ENCODE peak calls at places on chromosomes 2 and 18, in eight cellular contexts. Z is cardiac muscle cell; Y is OCI-LY7; S is CD8-positive, alpha-beta T cell; V is heart left ventricle; G is A549; J is mammary epithelial cell; A is lung. W is an unnamed sample. For H3K4me1, the result is how much of the 10 kb centered on the place peaks cover.

GRCh38 chr2:24048662-24049484 is 668 bp upstream of the FKBP1B start:
- DNase-seq in Z (no peak), Y (peak), S (no peak), V (no peak), G (no peak), J (peak), A (no peak), W (no peak)

GRCh38 chr2:240437181-240437860 is 1.9 kb downstream of the GPC1 start:
- DNase-seq in Z (no peak), Y (no peak), S (no peak), V (no peak), G (no peak), J (no peak), A (no peak), W (no peak)

GRCh38 chr2:109382946-109383345 is 230.8 kb downstream of the SEPTIN10 start:
- DNase-seq in Z (peak), Y (no peak), S (no peak), V (peak), G (no peak), J (no peak), A (peak), W (peak)

GRCh38 chr2:62221141-62221540 is 25.2 kb downstream of the B3GNT2 start:
- DNase-seq in Z (peak), Y (no peak), S (no peak), V (no peak), G (no peak), J (no peak), A (no peak), W (no peak)

GRCh38 chr2:120659275-120659952 is 76.3 kb upstream of the GLI2 start:
- DNase-seq in Z (no peak), Y (no peak), S (no peak), V (no peak), G (no peak), J (no peak), A (no peak), W (no peak)

GRCh38 chr2:191355170-191355758 is 110.1 kb downstream of the MYO1B start:
- DNase-seq in Z (no peak), Y (no peak), S (no peak), V (no peak), G (no peak), J (no peak), A (no peak), W (no peak)

GRCh38 chr2:85393836-85394235 is 16.3 kb downstream of the CAPG start:
- DNase-seq in Z (peak), Y (no peak), S (no peak), V (no peak), G (no peak), J (no peak), A (no peak), W (no peak)

GRCh38 chr2:41698787-41699422 is 348.9 kb upstream of the PKDCC start:
- DNase-seq in Z (peak), Y (peak), S (peak), V (peak), G (no peak), J (no peak), A (no peak), W (peak)

GRCh38 chr2:7427293-7428060 is 510.3 kb downstream of the RNF144A start:
- DNase-seq in Z (peak), Y (peak), S (peak), V (no peak), G (peak), J (peak), A (no peak), W (no peak)

GRCh38 chr18:58347135-58347534 is 281.8 kb downstream of the ALPK2 start:
- DNase-seq in Z (no peak), Y (no peak), S (no peak), V (no peak), G (no peak), J (no peak), A (no peak), W (no peak)

GRCh38 chr2:108968619-108969018 is 20.4 kb downstream of the EDAR start:
- DNase-seq in Z (no peak), Y (no peak), S (no peak), V (no peak), G (no peak), J (peak), A (no peak), W (peak)

GRCh38 chr2:221571391-221572179 is 519 bp downstream of the EPHA4 start:
- DNase-seq in Z (peak), Y (no peak), S (peak), V (peak), G (peak), J (peak), A (no peak), W (peak)

GRCh38 chr2:198525196-198525595 is 720.8 kb downstream of the PLCL1 start:
- DNase-seq in Z (no peak), Y (no peak), S (no peak), V (no peak), G (no peak), J (no peak), A (no peak), W (no peak)

GRCh38 chr18:23964282-23965238 is 50.0 kb upstream of the TTC39C start:
- DNase-seq in Z (no peak), Y (peak), S (peak), V (no peak), G (no peak), J (no peak), A (no peak), W (no peak)

GRCh38 chr2:144517825-144518699 is 1.9 kb downstream of the ZEB2 start:
- DNase-seq in Z (no peak), Y (peak), S (no peak), V (no peak), G (no peak), J (no peak), A (no peak), W (no peak)

GRCh38 chr18:41058351-41059125 is 896.5 kb upstream of the PIK3C3 start:
- DNase-seq in Z (no peak), Y (no peak), S (no peak), V (no peak), G (no peak), J (no peak), A (no peak), W (no peak)

GRCh38 chr2:208097801-208098200 is 26.5 kb downstream of the CRYGD start:
- DNase-seq in Z (peak), Y (no peak), S (no peak), V (no peak), G (no peak), J (no peak), A (no peak), W (no peak)

GRCh38 chr2:222959358-222959757 is 92.6 kb upstream of the KCNE4 start:
- DNase-seq in Z (peak), Y (no peak), S (no peak), V (no peak), G (peak), J (peak), A (no peak), W (no peak)

GRCh38 chr18:50338676-50339075 is 36.2 kb upstream of the SKA1 start:
- DNase-seq in Z (no peak), Y (no peak), S (no peak), V (no peak), G (no peak), J (no peak), A (no peak), W (no peak)

GRCh38 chr2:105919826-105920225 is 175.1 kb downstream of the NCK2 start:
- DNase-seq in Z (peak), Y (peak), S (peak), V (no peak), G (peak), J (peak), A (no peak), W (no peak)

GRCh38 chr18:21851327-21851961 is 110.9 kb downstream of the MIB1 start:
- DNase-seq in Z (peak), Y (peak), S (no peak), V (no peak), G (no peak), J (no peak), A (no peak), W (no peak)

GRCh38 chr2:98502556-98503335 is 58.1 kb downstream of the INPP4A start:
- DNase-seq in Z (peak), Y (no peak), S (no peak), V (no peak), G (no peak), J (peak), A (no peak), W (no peak)

GRCh38 chr18:26526128-26526965 is 22.0 kb downstream of the KCTD1 start:
- DNase-seq in Z (no peak), Y (no peak), S (no peak), V (no peak), G (no peak), J (no peak), A (no peak), W (no peak)

GRCh38 chr2:37454851-37455762 is 110.7 kb downstream of the QPCT start:
- DNase-seq in Z (peak), Y (no peak), S (no peak), V (no peak), G (no peak), J (no peak), A (no peak), W (no peak)
- H3K4me1 ChIP-seq in Z (under half), Y (under half), S (under half), V (under half), G (under half), J (under half), A (under half), W (under half)

DNA sequence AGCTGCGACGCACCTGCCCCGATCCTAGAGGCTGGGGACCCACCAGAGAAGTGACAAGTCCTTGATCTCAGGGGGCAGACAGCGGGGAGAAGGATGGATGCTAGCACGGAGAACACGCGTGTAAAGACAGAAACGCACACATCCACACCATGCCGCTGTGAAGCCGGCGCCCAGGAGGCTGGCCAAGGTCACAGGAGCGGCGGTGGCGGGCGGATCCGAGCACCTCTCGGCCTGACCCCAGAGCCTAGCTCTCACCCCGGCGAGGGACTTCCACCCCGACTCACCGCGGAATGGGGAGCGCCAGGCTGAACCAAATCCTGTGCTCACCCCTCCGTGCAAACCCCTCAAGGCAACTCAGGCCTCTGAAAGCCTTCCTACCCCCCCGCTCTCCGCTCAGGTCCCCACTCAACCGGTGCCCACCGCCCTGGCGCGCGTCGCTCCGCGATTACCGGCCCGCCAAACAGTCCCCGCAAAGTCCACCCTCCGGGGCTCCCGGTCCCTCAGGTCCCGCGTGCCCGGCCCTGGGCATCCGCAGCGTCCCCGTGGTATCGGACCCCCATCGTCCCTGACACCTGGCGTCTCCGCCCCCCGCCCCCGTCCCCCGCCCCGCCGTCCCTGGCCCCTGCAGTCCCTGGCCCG is 455 bp upstream of the LRRFIP1 start:
- DNase-seq in Z (no peak), Y (no peak), S (no peak), V (no peak), G (no peak), J (no peak), A (no peak), W (no peak)
- H3K4me3 ChIP-seq in Z (peak), Y (no peak), S (no peak), V (peak), G (peak), J (peak), A (no peak), W (peak)

GRCh38 chr2:202052235-202052634 is 18.6 kb downstream of the FZD7 start:
- DNase-seq in Z (no peak), Y (no peak), S (no peak), V (no peak), G (no peak), J (no peak), A (no peak), W (no peak)

GRCh38 chr2:202051499-202052161 is 18.0 kb downstream of the FZD7 start:
- DNase-seq in Z (peak), Y (no peak), S (no peak), V (no peak), G (no peak), J (no peak), A (no peak), W (no peak)

GRCh38 chr2:202054716-202055115 is 18.3 kb upstream of the KIAA2012 start:
- DNase-seq in Z (no peak), Y (no peak), S (no peak), V (no peak), G (no peak), J (no peak), A (no peak), W (no peak)

GRCh38 chr2:202060218-202060617 is 12.8 kb upstream of the KIAA2012 start:
- DNase-seq in Z (no peak), Y (no peak), S (no peak), V (no peak), G (no peak), J (no peak), A (no peak), W (no peak)

GRCh38 chr2:202056611-202057010 is 16.4 kb upstream of the KIAA2012 start:
- DNase-seq in Z (no peak), Y (peak), S (no peak), V (no peak), G (no peak), J (no peak), A (no peak), W (no peak)
- TF ChIP-seq CTCF in Z (peak), Y (peak), S (no peak), V (peak), G (peak), J (peak), A (no peak), W (peak)

DNA sequence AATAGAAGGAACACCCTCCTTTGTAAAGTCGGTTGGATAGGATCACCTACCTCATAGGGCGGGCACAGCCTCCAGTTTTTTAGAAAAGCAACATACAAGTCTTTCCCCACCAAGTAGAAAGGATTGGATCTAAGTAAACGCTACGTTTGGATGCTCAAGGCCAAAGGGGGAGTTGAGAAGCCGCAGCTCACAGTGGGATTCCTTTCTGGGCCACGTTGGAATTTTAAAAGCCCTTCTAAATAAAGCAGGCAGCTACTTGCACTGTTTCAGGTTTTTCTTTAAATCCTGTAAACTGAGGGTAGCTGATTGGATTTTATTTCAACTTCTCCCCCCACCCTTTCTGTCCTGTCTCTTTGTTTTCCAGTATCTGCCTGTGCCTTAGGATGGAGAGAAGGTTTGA is 44.2 kb downstream of the SH3BP4 start:
- DNase-seq in Z (no peak), Y (no peak), S (no peak), V (no peak), G (no peak), J (no peak), A (no peak), W (no peak)
- H3K4me1 ChIP-seq in Z (half or more), Y (under half), S (under half), V (under half), G (half or more), J (under half), A (under half), W (under half)

GRCh38 chr2:46056541-46056940 is 240.7 kb upstream of the EPAS1 start:
- DNase-seq in Z (no peak), Y (no peak), S (no peak), V (no peak), G (no peak), J (no peak), A (no peak), W (no peak)

GRCh38 chr2:46062637-46063412 is 234.4 kb upstream of the EPAS1 start:
- DNase-seq in Z (peak), Y (peak), S (peak), V (peak), G (peak), J (peak), A (peak), W (peak)

GRCh38 chr2:46053502-46054094 is 243.6 kb upstream of the EPAS1 start:
- DNase-seq in Z (no peak), Y (no peak), S (no peak), V (no peak), G (no peak), J (no peak), A (no peak), W (no peak)

GRCh38 chr2:46058140-46058539 is 239.1 kb upstream of the EPAS1 start:
- DNase-seq in Z (peak), Y (no peak), S (no peak), V (peak), G (no peak), J (no peak), A (peak), W (peak)
- H3K4me3 ChIP-seq in Z (no peak), Y (no peak), S (no peak), V (no peak), G (no peak), J (no peak), A (no peak), W (no peak)

W was measured in prostate gland.